ENCODE peak calls at places on chromosome 7, in nine cellular contexts. One of them, this sample, is unnamed.

GRCh38 chr7:1024331-1024761 is 20.0 kb upstream of the GPR146 start:
- DNase-seq in HT-29: no peak
- DNase-seq in AG08395: no peak
- DNase-seq in CD8-positive, alpha-beta memory T cell: no peak
- DNase-seq in breast epithelium: no peak
- DNase-seq in NCI-H1417: peak; percentile 73
- DNase-seq in NCI-H82: no peak
- DNase-seq in psoas muscle: peak; percentile 8
- DNase-seq in mesothelial cell of epicardium: no peak
- DNase-seq in this sample: no peak

GRCh38 chr7:154914580-154915380 is 88.1 kb downstream of the PAXIP1 start:
- DNase-seq in HT-29: no peak
- DNase-seq in AG08395: no peak
- DNase-seq in CD8-positive, alpha-beta memory T cell: no peak
- DNase-seq in breast epithelium: no peak
- DNase-seq in NCI-H1417: no peak
- DNase-seq in NCI-H82: peak; percentile 27
- DNase-seq in psoas muscle: no peak
- DNase-seq in mesothelial cell of epicardium: no peak
- DNase-seq in this sample: no peak

GRCh38 chr7:96910484-96910883 is 94.9 kb upstream of the DLX6 start:
- DNase-seq in HT-29: no peak
- DNase-seq in AG08395: peak; percentile 3
- DNase-seq in CD8-positive, alpha-beta memory T cell: no peak
- DNase-seq in breast epithelium: no peak
- DNase-seq in NCI-H1417: no peak
- DNase-seq in NCI-H82: no peak
- DNase-seq in psoas muscle: no peak
- DNase-seq in mesothelial cell of epicardium: no peak
- DNase-seq in this sample: no peak

GRCh38 chr7:48847896-48848295 is 76.5 kb upstream of the CDC14C start:
- DNase-seq in HT-29: no peak
- DNase-seq in AG08395: no peak
- DNase-seq in CD8-positive, alpha-beta memory T cell: no peak
- DNase-seq in breast epithelium: no peak
- DNase-seq in NCI-H1417: no peak
- DNase-seq in NCI-H82: no peak
- DNase-seq in psoas muscle: no peak
- DNase-seq in mesothelial cell of epicardium: no peak
- DNase-seq in this sample: no peak

GRCh38 chr7:112132123-112132694 is 74.0 kb downstream of the DOCK4 start:
- DNase-seq in HT-29: no peak
- DNase-seq in AG08395: no peak
- DNase-seq in CD8-positive, alpha-beta memory T cell: no peak
- DNase-seq in breast epithelium: no peak
- DNase-seq in NCI-H1417: no peak
- DNase-seq in NCI-H82: no peak
- DNase-seq in psoas muscle: no peak
- DNase-seq in mesothelial cell of epicardium: no peak
- DNase-seq in this sample: no peak

GRCh38 chr7:36583318-36583717 is 141.0 kb downstream of the AOAH start:
- DNase-seq in HT-29: no peak
- DNase-seq in AG08395: no peak
- DNase-seq in CD8-positive, alpha-beta memory T cell: no peak
- DNase-seq in breast epithelium: no peak
- DNase-seq in NCI-H1417: no peak
- DNase-seq in NCI-H82: peak; percentile 29
- DNase-seq in psoas muscle: no peak
- DNase-seq in mesothelial cell of epicardium: no peak
- DNase-seq in this sample: no peak

GRCh38 chr7:151704284-151704968 is 172.5 kb downstream of the PRKAG2 start:
- DNase-seq in HT-29: no peak
- DNase-seq in AG08395: no peak
- DNase-seq in CD8-positive, alpha-beta memory T cell: no peak
- DNase-seq in breast epithelium: no peak
- DNase-seq in NCI-H1417: no peak
- DNase-seq in NCI-H82: no peak
- DNase-seq in psoas muscle: no peak
- DNase-seq in mesothelial cell of epicardium: no peak
- DNase-seq in this sample: no peak

GRCh38 chr7:158255558-158255957 is 332.1 kb downstream of the PTPRN2 start:
- DNase-seq in HT-29: no peak
- DNase-seq in AG08395: no peak
- DNase-seq in CD8-positive, alpha-beta memory T cell: no peak
- DNase-seq in breast epithelium: no peak
- DNase-seq in NCI-H1417: no peak
- DNase-seq in NCI-H82: no peak
- DNase-seq in psoas muscle: no peak
- DNase-seq in mesothelial cell of epicardium: no peak
- DNase-seq in this sample: no peak

This sample was measured in hepatic stellate cell.